ENCODE peak calls at places on chromosomes 4 and X, in ten cellular contexts. U, Y, P, Q, F, N, Z, M, J and H are unnamed samples.

GRCh38 chr4:151524610-151525009 is 115.6 kb downstream of the FHIP1A start:
- DNase-seq in U (no peak), Y (no peak), P (no peak), Q (no peak), F (no peak), N (no peak), Z (no peak), M (no peak), J (no peak), H (no peak)

GRCh38 chr4:3235030-3235345 is 14.0 kb upstream of the MSANTD1 start:
- DNase-seq in U (no peak), Y (no peak), P (no peak), Q (no peak), F (no peak), N (no peak), Z (no peak), M (no peak), J (no peak), H (no peak)

GRCh38 chrX:13319953-13320352 is at the start of gene ATXN3L:
- DNase-seq in U (no peak), Y (no peak), P (no peak), Q (no peak), F (no peak), N (no peak), Z (no peak), M (no peak), J (no peak), H (no peak)

GRCh38 chr4:94446386-94446785 is 5.4 kb upstream of the PDLIM5 start:
- DNase-seq in U (peak; percentile 90), Y (no peak), P (peak; percentile 94), Q (no peak), F (peak; percentile 97), N (peak; percentile 93), Z (no peak), M (no peak), J (no peak), H (no peak)

GRCh38 chrX:50814701-50815476 is 895 bp upstream of the SHROOM4 start:
- DNase-seq in U (no peak), Y (no peak), P (peak; percentile 54), Q (no peak), F (peak; percentile 44), N (no peak), Z (no peak), M (no peak), J (no peak), H (no peak)

GRCh38 chr4:121564840-121565375 is 131.9 kb downstream of the ANXA5 start:
- DNase-seq in U (peak; percentile 3), Y (no peak), P (peak; percentile 4), Q (no peak), F (no peak), N (peak; percentile 3), Z (no peak), M (no peak), J (no peak), H (no peak)

GRCh38 chr4:171203425-171203824 is 609.8 kb upstream of the GALNTL6 start:
- DNase-seq in U (no peak), Y (no peak), P (no peak), Q (no peak), F (peak; percentile 57), N (no peak), Z (no peak), M (no peak), J (no peak), H (no peak)

GRCh38 chr4:53816561-53816960 is 225.3 kb upstream of the LNX1 start:
- DNase-seq in U (peak; percentile 59), Y (no peak), P (no peak), Q (no peak), F (no peak), N (no peak), Z (no peak), M (no peak), J (no peak), H (no peak)

GRCh38 chrX:55908685-55909212 is 191.2 kb downstream of the RRAGB start:
- DNase-seq in U (no peak), Y (peak; percentile 28), P (peak; percentile 4), Q (peak; percentile 1), F (peak; percentile 2), N (peak; percentile 8), Z (no peak), M (no peak), J (peak; percentile 30), H (peak; percentile 15)

GRCh38 chrX:10085223-10085622 is 71.6 kb upstream of the CLCN4 start:
- DNase-seq in U (no peak), Y (no peak), P (peak; percentile 25), Q (no peak), F (no peak), N (no peak), Z (no peak), M (no peak), J (no peak), H (no peak)

GRCh38 chrX:47595701-47596655 is 13.7 kb downstream of the TIMP1 start:
- DNase-seq in U (peak; percentile 63), Y (no peak), P (peak; percentile 94), Q (no peak), F (peak; percentile 85), N (peak; percentile 93), Z (no peak), M (no peak), J (no peak), H (no peak)

GRCh38 chr4:12707381-12708175 is 776.6 kb downstream of the RAB28 start:
- DNase-seq in U (no peak), Y (no peak), P (no peak), Q (no peak), F (no peak), N (no peak), Z (no peak), M (no peak), J (no peak), H (no peak)

GRCh38 chr4:34973632-34974312 is 1270.5 kb downstream of the ARAP2 start:
- DNase-seq in U (no peak), Y (no peak), P (no peak), Q (no peak), F (no peak), N (no peak), Z (no peak), M (no peak), J (no peak), H (no peak)

GRCh38 chr4:34974313-34974680 is 1270.0 kb downstream of the ARAP2 start:
- DNase-seq in U (no peak), Y (no peak), P (no peak), Q (no peak), F (no peak), N (no peak), Z (no peak), M (no peak), J (no peak), H (no peak)

DNA sequence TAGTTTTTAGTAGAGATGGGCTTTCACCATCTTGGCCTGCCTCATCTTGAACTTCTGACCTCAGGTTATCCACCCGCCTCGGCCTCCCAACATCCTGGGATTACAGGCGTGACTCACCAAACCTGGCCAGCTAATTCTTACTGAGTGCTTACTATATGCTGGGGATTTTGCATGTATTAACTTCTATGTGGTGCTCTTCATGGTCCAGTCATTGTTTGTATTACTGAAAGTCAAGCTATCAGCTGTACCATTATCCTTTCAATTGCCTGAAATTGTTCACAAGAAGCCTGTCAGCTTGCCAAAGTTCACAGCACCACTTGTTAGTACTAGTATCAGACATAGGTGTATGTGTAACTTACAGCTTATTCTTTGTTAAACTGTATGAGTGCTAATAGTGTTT is 1272.1 kb downstream of the ARAP2 start:
- DNase-seq in U (no peak), Y (no peak), P (no peak), Q (no peak), F (no peak), N (no peak), Z (no peak), M (no peak), J (no peak), H (no peak)
- TF ChIP-seq CTCF in U (no peak), Y (no peak), P (no peak), Q (no peak), F (no peak), N (no peak), Z (no peak), M (no peak), J (no peak), H (no peak)

GRCh38 chr4:187175197-187175596 is 451.5 kb upstream of the FAT1 start:
- DNase-seq in U (no peak), Y (no peak), P (no peak), Q (no peak), F (peak; percentile 5), N (no peak), Z (no peak), M (no peak), J (no peak), H (no peak)
- TF ChIP-seq CTCF in U (no peak), Y (no peak), P (peak; percentile 3), Q (peak; percentile 16), F (peak; percentile 8), N (peak; percentile 30), Z (no peak), M (no peak), J (no peak), H (no peak)

DNA sequence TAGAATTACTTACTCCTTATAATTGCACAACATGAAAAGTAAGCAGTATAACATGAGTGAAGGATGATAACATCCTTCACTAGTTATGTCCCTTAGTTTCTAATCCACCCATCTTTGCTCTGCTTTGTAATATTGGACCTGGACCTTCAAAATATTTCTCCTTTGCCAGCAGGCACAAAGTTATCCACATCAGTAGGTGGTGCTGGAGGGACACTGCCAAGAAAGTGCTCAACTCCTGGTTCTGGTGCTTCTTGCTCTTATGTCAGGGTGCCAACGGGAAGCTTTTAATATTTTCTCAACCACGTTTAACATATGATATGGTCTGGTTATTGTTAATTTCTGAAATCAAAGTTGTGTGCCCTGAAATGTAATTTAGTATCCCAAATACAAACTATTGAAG is 49.1 kb downstream of the TMEM165 start:
- DNase-seq in U (peak; percentile 41), Y (no peak), P (peak; percentile 53), Q (no peak), F (peak; percentile 61), N (peak; percentile 61), Z (no peak), M (no peak), J (no peak), H (no peak)
- TF ChIP-seq CTCF in U (peak; percentile 40), Y (peak; percentile 9), P (peak; percentile 44), Q (no peak), F (peak; percentile 49), N (peak; percentile 39), Z (no peak), M (no peak), J (no peak), H (no peak)

GRCh38 chr4:6731780-6732179 is 15.8 kb downstream of the BLOC1S4 start:
- DNase-seq in U (no peak), Y (no peak), P (no peak), Q (no peak), F (no peak), N (no peak), Z (no peak), M (no peak), J (no peak), H (no peak)

GRCh38 chr4:6731301-6731641 is 15.3 kb downstream of the BLOC1S4 start:
- DNase-seq in U (no peak), Y (no peak), P (no peak), Q (no peak), F (no peak), N (no peak), Z (no peak), M (no peak), J (no peak), H (no peak)

GRCh38 chr4:6734165-6734786 is 18.3 kb downstream of the BLOC1S4 start:
- DNase-seq in U (no peak), Y (no peak), P (no peak), Q (no peak), F (no peak), N (no peak), Z (no peak), M (no peak), J (no peak), H (no peak)

GRCh38 chr4:6733358-6734164 is 17.6 kb downstream of the BLOC1S4 start:
- DNase-seq in U (no peak), Y (peak; percentile 30), P (no peak), Q (no peak), F (no peak), N (no peak), Z (no peak), M (no peak), J (no peak), H (no peak)

GRCh38 chr4:6732441-6733357 is 16.7 kb downstream of the BLOC1S4 start:
- DNase-seq in U (peak; percentile 86), Y (peak; percentile 84), P (peak; percentile 93), Q (no peak), F (peak; percentile 91), N (peak; percentile 91), Z (no peak), M (peak; percentile 41), J (peak; percentile 86), H (no peak)
- TF ChIP-seq CTCF in U (no peak), Y (no peak), P (no peak), Q (no peak), F (no peak), N (no peak), Z (no peak), M (no peak), J (no peak), H (no peak)